ENCODE peak calls at places on chromosome 17, in seven cellular contexts. R is IMR-90; K is CD8-positive, alpha-beta T cell; I is ascending aorta; Z is cardiac muscle cell; U is esophagus squamous epithelium; Q is RWPE1. P is an unnamed sample.

GRCh38 chr17:9880582-9880999 is 24.5 kb downstream of the RCVRN start:
- DNase-seq in Z (no peak), R (no peak), Q (peak), U (no peak), I (no peak), K (no peak), P (no peak)

GRCh38 chr17:33927732-33928133 is 327.4 kb upstream of the CCL2 start:
- DNase-seq in I (no peak), R (peak), K (no peak), U (no peak), Q (peak), Z (peak), P (no peak)

GRCh38 chr17:48125829-48126612 is 18.5 kb downstream of the SNX11 start:
- DNase-seq in K (no peak), R (no peak), Z (no peak), I (no peak), Q (no peak), U (no peak), P (no peak)

GRCh38 chr17:80874866-80875445 is 116.7 kb upstream of the CHMP6 start:
- DNase-seq in K (no peak), U (no peak), Z (no peak), Q (no peak), R (no peak), I (no peak), P (no peak)

GRCh38 chr17:17029938-17030337 is 12.3 kb upstream of the MPRIP start:
- DNase-seq in U (no peak), I (no peak), Q (no peak), R (no peak), K (no peak), Z (no peak), P (no peak)

GRCh38 chr17:76527430-76528111 is 9.9 kb downstream of the CYGB start:
- DNase-seq in Z (no peak), R (peak), Q (no peak), I (peak), U (peak), K (peak), P (peak)

GRCh38 chr17:15657868-15658775 is 26.0 kb downstream of the TRIM16 start:
- DNase-seq in K (no peak), U (no peak), Q (peak), I (no peak), R (no peak), Z (no peak), P (no peak)

GRCh38 chr17:79624658-79625478 is 14.0 kb upstream of the RBFOX3 start:
- DNase-seq in U (no peak), I (no peak), Q (no peak), Z (no peak), K (no peak), R (no peak), P (no peak)

GRCh38 chr17:19376799-19377198 is 1.5 kb upstream of the MAPK7 start:
- DNase-seq in U (no peak), Q (no peak), R (no peak), Z (no peak), K (no peak), I (no peak), P (no peak)

GRCh38 chr17:57902800-57903759 is 52.1 kb downstream of the CUEDC1 start:
- DNase-seq in I (peak), U (peak), K (no peak), Q (peak), Z (no peak), R (peak), P (no peak)

GRCh38 chr17:55177914-55178217 is 86.9 kb upstream of the HLF start:
- DNase-seq in U (no peak), R (no peak), I (no peak), Q (no peak), Z (no peak), K (no peak), P (no peak)

GRCh38 chr17:58568050-58568830 is 53.8 kb upstream of the MTMR4 start:
- DNase-seq in K (no peak), U (no peak), I (no peak), R (no peak), Q (no peak), Z (no peak), P (no peak)

GRCh38 chr17:79845601-79845949 is 6.3 kb upstream of the CBX4 start:
- DNase-seq in Z (no peak), R (no peak), I (no peak), Q (no peak), K (no peak), U (no peak), P (no peak)

DNA sequence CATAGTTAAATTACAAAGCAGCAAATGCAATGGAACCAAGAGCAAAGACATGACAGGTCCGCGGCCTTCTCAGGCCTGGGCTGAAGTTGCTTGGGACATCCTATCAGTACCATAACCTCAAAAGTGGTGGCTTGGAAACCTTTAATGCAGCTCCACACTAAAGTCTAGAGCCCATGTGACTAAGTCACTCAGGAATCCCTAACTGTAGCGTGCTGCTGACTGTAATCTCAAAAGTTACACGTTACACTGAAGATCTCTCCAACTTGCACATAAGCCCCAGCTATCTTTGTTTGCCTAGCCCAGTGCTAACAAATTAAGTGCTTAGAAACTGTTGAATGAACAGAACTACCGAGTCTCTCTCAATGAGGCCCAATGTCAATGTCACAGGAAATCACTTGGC is 27.8 kb downstream of the NUP88 start:
- DNase-seq in R (peak), Q (no peak), K (no peak), U (no peak), I (no peak), Z (no peak), P (no peak)
- TF ChIP-seq CTCF in R (no peak), Q (no peak), K (no peak), U (no peak), I (no peak), Z (no peak), P (no peak)

GRCh38 chr17:7719661-7720060 is 2.1 kb downstream of the DNAH2 start:
- DNase-seq in U (no peak), I (no peak), R (no peak), K (no peak), Q (no peak), Z (no peak), P (no peak)
- H3K27ac ChIP-seq in U (no peak), I (no peak), R (no peak), K (no peak), Q (no peak), Z (no peak), P (no peak)

GRCh38 chr17:38544839-38545209 is 60.9 kb downstream of the SRCIN1 start:
- DNase-seq in K (no peak), U (no peak), R (no peak), Z (no peak), I (no peak), Q (no peak), P (no peak)
- TF ChIP-seq CTCF in K (no peak), U (no peak), R (no peak), Z (no peak), I (no peak), Q (no peak), P (no peak)

GRCh38 chr17:28892024-28892423 is 5.5 kb downstream of the FLOT2 start:
- DNase-seq in Q (no peak), U (no peak), I (no peak), K (no peak), Z (no peak), R (no peak), P (no peak)
- H3K27ac ChIP-seq in Q (peak), U (peak), I (peak), K (no peak), Z (no peak), R (no peak), P (no peak)

GRCh38 chr17:13792314-13792713 is 190.6 kb upstream of the HS3ST3A1 start:
- DNase-seq in Z (peak), K (no peak), U (no peak), R (peak), I (no peak), Q (no peak), P (no peak)
- TF ChIP-seq CTCF in Z (no peak), K (no peak), U (no peak), R (no peak), I (no peak), Q (no peak), P (no peak)

DNA sequence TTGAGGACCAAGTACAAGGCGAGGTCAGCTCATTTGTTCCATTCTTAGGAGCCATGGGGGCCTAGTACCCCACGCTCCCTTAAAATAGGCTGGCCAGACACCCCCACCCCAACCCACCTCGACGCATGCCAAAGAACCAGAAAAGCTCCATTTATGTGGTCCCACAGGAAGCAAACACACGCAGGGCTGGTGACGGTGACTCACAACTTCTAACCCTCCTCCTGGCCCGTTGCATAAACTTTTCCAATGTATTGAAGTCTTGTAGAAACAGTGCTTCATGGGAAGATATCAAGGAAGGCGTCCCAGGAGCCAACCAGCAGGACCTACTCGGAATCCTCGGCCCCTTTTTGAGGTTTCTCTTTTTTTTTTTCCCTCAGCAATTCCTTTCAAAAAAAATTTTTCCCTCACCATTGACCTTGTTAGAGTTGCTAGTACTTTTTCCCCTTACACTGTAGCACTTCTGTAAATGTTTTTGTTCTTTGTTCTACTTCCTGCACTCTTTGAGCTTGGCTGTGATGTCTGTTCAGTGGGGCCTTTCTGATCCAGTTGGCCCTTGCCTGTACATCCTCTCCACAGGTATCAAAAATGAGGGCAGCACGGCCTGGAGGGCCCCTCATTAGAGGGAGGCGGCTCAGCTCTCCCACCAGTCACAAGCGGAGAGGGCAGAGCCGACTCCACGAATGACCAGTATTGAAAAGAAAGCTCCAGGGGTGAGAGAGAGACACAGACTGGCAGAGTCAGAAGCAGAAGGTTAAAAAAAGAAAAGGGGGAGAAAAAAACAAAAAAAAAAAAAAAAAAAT is 208.3 kb downstream of the RGS9 start:
- DNase-seq in I (no peak), U (no peak), R (no peak), Q (no peak), Z (no peak), K (no peak), P (no peak)
- H3K27ac ChIP-seq in I (no peak), U (no peak), R (no peak), Q (no peak), Z (no peak), K (no peak), P (no peak)

GRCh38 chr17:66733759-66734158 is 101.2 kb upstream of the CACNG5 start:
- DNase-seq in Q (no peak), R (no peak), U (no peak), Z (no peak), I (no peak), K (no peak), P (no peak)

GRCh38 chr17:66740226-66740625 is 94.7 kb upstream of the CACNG5 start:
- DNase-seq in R (no peak), Q (no peak), Z (no peak), K (no peak), I (no peak), U (no peak), P (no peak)

GRCh38 chr17:66739553-66739952 is 95.4 kb upstream of the CACNG5 start:
- DNase-seq in K (no peak), Q (no peak), R (no peak), U (no peak), Z (no peak), I (no peak), P (no peak)

GRCh38 chr17:66734544-66734943 is 100.4 kb upstream of the CACNG5 start:
- DNase-seq in Z (no peak), I (no peak), U (no peak), Q (no peak), K (no peak), R (no peak), P (no peak)

GRCh38 chr17:66737524-66737923 is 97.4 kb upstream of the CACNG5 start:
- DNase-seq in Z (peak), I (no peak), R (peak), U (no peak), Q (no peak), K (no peak), P (no peak)
- TF ChIP-seq CTCF in Z (peak), I (peak), R (no peak), U (no peak), Q (no peak), K (no peak), P (no peak)

GRCh38 chr17:44213403-44214229 is 5.9 kb downstream of the UBTF start:
- DNase-seq in I (no peak), Z (no peak), K (no peak), Q (no peak), R (no peak), U (no peak), P (no peak)
- H3K27ac ChIP-seq in I (no peak), Z (no peak), K (peak), Q (peak), R (no peak), U (no peak), P (peak)

P was measured in CD4-positive, alpha-beta T cell.